ENCODE peak calls at places on chromosomes 12 and 14, in seven cellular contexts. N, Z, D, V, S, H and W are unnamed samples.

GRCh38 chr14:56603648-56604047 is 24.1 kb downstream of the TMEM260 start:
- DNase-seq in N (no peak), Z (no peak), D (no peak), V (no peak), S (no peak), H (no peak), W (no peak)

GRCh38 chr12:6614513-6615177 is 7.5 kb upstream of the CHD4 start:
- DNase-seq in N (no peak), Z (no peak), D (no peak), V (no peak), S (no peak), H (no peak), W (peak; percentile 51)

GRCh38 chr12:70576341-70577282 is 60.6 kb downstream of the PTPRB start:
- DNase-seq in N (no peak), Z (no peak), D (peak; percentile 73), V (peak; percentile 22), S (no peak), H (peak; percentile 19), W (peak; percentile 78)

GRCh38 chr12:124440841-124441381 is 126.5 kb downstream of the NCOR2 start:
- DNase-seq in N (no peak), Z (no peak), D (no peak), V (no peak), S (no peak), H (no peak), W (no peak)

GRCh38 chr14:21990116-21990515 is 316.5 kb upstream of the OR4E1 start:
- DNase-seq in N (no peak), Z (no peak), D (no peak), V (no peak), S (no peak), H (no peak), W (no peak)

GRCh38 chr12:69415471-69416275 is 54.5 kb upstream of the FRS2 start:
- DNase-seq in N (no peak), Z (peak; percentile 44), D (peak; percentile 93), V (no peak), S (peak; percentile 32), H (peak; percentile 9), W (peak; percentile 55)

GRCh38 chr14:73612339-73613045 is at the start of gene ACOT6:
- DNase-seq in N (peak; percentile 42), Z (peak; percentile 76), D (peak; percentile 69), V (peak; percentile 70), S (peak; percentile 73), H (no peak), W (peak; percentile 69)

GRCh38 chr12:117835113-117835512 is 133.7 kb downstream of the KSR2 start:
- DNase-seq in N (no peak), Z (no peak), D (no peak), V (no peak), S (no peak), H (no peak), W (no peak)

GRCh38 chr14:89566644-89567411 is 149.8 kb upstream of the FOXN3 start:
- DNase-seq in N (no peak), Z (no peak), D (no peak), V (no peak), S (no peak), H (no peak), W (peak; percentile 45)

GRCh38 chr14:33309081-33309480 is 370.4 kb downstream of the NPAS3 start:
- DNase-seq in N (no peak), Z (no peak), D (no peak), V (no peak), S (no peak), H (no peak), W (no peak)

GRCh38 chr14:76826122-76826521 is at the start of gene LRRC74A:
- DNase-seq in N (no peak), Z (no peak), D (no peak), V (no peak), S (no peak), H (no peak), W (no peak)

GRCh38 chr12:6424848-6425247 is 19.9 kb upstream of the CD27 start:
- DNase-seq in N (no peak), Z (no peak), D (no peak), V (no peak), S (no peak), H (no peak), W (no peak)

GRCh38 chr12:113186666-113187325 is 1.3 kb downstream of the RITA1 start:
- DNase-seq in N (no peak), Z (no peak), D (no peak), V (no peak), S (no peak), H (no peak), W (peak; percentile 69)

GRCh38 chr14:83463500-83464098 is 1929.9 kb upstream of the SEL1L start:
- DNase-seq in N (no peak), Z (peak; percentile 36), D (no peak), V (no peak), S (no peak), H (peak; percentile 23), W (peak; percentile 31)

GRCh38 chr14:51202914-51203665 is 37.0 kb upstream of the TMX1 start:
- DNase-seq in N (no peak), Z (no peak), D (no peak), V (peak; percentile 1), S (no peak), H (no peak), W (no peak)

GRCh38 chr12:82326905-82327503 is 31.2 kb downstream of the CCDC59 start:
- DNase-seq in N (no peak), Z (no peak), D (peak; percentile 10), V (no peak), S (no peak), H (no peak), W (peak; percentile 24)

GRCh38 chr14:105519946-105520698 is 6.3 kb upstream of the TMEM121 start:
- DNase-seq in N (no peak), Z (no peak), D (no peak), V (no peak), S (no peak), H (no peak), W (no peak)

GRCh38 chr12:5960783-5961182 is 15.7 kb upstream of the ANO2 start:
- DNase-seq in N (no peak), Z (no peak), D (no peak), V (no peak), S (no peak), H (no peak), W (no peak)

GRCh38 chr14:102508774-102509743 is 517 bp downstream of the ANKRD9 start:
- DNase-seq in N (peak; percentile 35), Z (no peak), D (no peak), V (peak; percentile 37), S (peak; percentile 77), H (no peak), W (peak; percentile 68)

GRCh38 chr12:47817272-47818006 is 2.3 kb downstream of the HDAC7 start:
- DNase-seq in N (no peak), Z (no peak), D (no peak), V (no peak), S (no peak), H (no peak), W (no peak)

GRCh38 chr14:85596562-85596961 is 66.6 kb downstream of the FLRT2 start:
- DNase-seq in N (no peak), Z (no peak), D (no peak), V (no peak), S (no peak), H (no peak), W (no peak)

GRCh38 chr12:76259660-76260389 is 88.4 kb downstream of the BBS10 start:
- DNase-seq in N (no peak), Z (no peak), D (peak; percentile 88), V (no peak), S (no peak), H (no peak), W (no peak)

GRCh38 chr14:32702571-32702970 is 236.1 kb upstream of the NPAS3 start:
- DNase-seq in N (peak; percentile 17), Z (no peak), D (peak; percentile 59), V (no peak), S (peak; percentile 38), H (no peak), W (no peak)

GRCh38 chr14:20331048-20331613 is 1.9 kb downstream of the CCNB1IP1 start:
- DNase-seq in N (no peak), Z (no peak), D (no peak), V (no peak), S (no peak), H (no peak), W (no peak)
- H3K4me3 ChIP-seq in N (no peak overlapping the region), Z (no peak overlapping the region), D (peak overlapping the region; percentile 21), V (no peak overlapping the region), S (peak overlapping the region; percentile 3), H (peak overlapping the region; percentile 25), W (no peak overlapping the region)

DNA sequence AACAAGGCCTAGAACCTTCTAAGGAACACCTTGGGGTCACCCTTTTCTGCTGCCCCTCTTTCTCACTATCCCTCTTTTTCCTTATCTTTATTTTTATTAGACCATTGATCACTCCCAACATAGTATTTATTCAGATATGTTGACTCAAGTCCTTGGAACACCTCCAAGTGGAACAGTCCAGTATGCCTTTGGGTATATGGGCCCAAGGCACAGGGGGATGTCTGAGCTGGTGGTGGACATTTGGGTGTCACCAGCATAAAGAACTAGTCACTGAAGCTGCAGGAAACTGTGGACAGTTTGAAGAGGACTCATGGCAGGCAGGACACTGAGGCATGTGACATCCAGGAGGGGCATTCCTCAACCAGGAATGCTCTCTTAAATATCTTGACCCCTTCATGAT is 105.6 kb downstream of the VEZT start:
- DNase-seq in N (no peak), Z (no peak), D (no peak), V (no peak), S (no peak), H (no peak), W (no peak)
- H3K4me1 ChIP-seq in N (no peaks in the 10 kb centered on the region), Z (peaks cover 2% of the 10 kb centered on the region), D (peaks cover 10% of the 10 kb centered on the region), V (no peaks in the 10 kb centered on the region), S (no peaks in the 10 kb centered on the region), H (peaks cover 4% of the 10 kb centered on the region), W (peaks cover 4% of the 10 kb centered on the region)

GRCh38 chr12:52820521-52820920 is 6.6 kb upstream of the KRT4 start:
- DNase-seq in N (no peak), Z (no peak), D (no peak), V (no peak), S (no peak), H (no peak), W (no peak)

GRCh38 chr12:52818376-52818775 is 4.5 kb upstream of the KRT4 start:
- DNase-seq in N (no peak), Z (no peak), D (no peak), V (no peak), S (no peak), H (no peak), W (no peak)

GRCh38 chr12:52819731-52820510 is 6.0 kb upstream of the KRT4 start:
- DNase-seq in N (no peak), Z (no peak), D (no peak), V (no peak), S (no peak), H (no peak), W (no peak)

GRCh38 chr12:52817699-52818238 is 3.9 kb upstream of the KRT4 start:
- DNase-seq in N (no peak), Z (no peak), D (no peak), V (no peak), S (no peak), H (no peak), W (no peak)

GRCh38 chr12:52819021-52819420 is 5.1 kb upstream of the KRT4 start:
- DNase-seq in N (no peak), Z (no peak), D (no peak), V (no peak), S (no peak), H (no peak), W (no peak)
- H3K4me3 ChIP-seq in N (no peak overlapping the region), Z (no peak overlapping the region), D (no peak overlapping the region), V (no peak overlapping the region), S (no peak overlapping the region), H (no peak overlapping the region), W (no peak overlapping the region)

DNA sequence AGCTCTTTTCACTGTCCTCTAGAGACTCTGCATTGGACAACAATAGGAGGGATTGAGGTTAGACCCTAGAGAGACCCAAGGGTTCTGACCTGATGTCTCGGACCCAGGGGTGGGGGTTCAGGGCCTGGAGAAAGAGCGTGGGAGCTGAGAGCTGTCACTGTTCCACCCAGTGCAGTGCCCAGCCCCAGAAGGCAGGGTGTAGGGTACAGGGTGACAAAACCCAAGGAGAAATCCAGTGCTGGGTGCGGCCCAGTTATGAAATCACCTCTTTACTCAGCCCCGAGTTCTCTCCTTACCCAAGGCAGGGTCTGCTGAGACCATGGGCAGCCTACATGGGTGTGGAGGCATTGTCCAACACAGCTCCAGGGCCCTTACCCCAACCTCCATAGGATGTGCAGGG is 2.6 kb downstream of the AQP2 start:
- DNase-seq in N (no peak), Z (no peak), D (no peak), V (no peak), S (no peak), H (no peak), W (no peak)
- H3K4me1 ChIP-seq in N (no peaks in the 10 kb centered on the region), Z (peaks cover 3% of the 10 kb centered on the region), D (no peaks in the 10 kb centered on the region), V (no peaks in the 10 kb centered on the region), S (peaks cover 7% of the 10 kb centered on the region), H (no peaks in the 10 kb centered on the region), W (no peaks in the 10 kb centered on the region)